ENCODE peak calls at places on chromosomes 1 and 21, in eight cellular contexts. E, D, F, R, N, B, V and M are unnamed samples.

GRCh38 chr1:2594001-2594640 is 7.5 kb downstream of the PRXL2B start:
- DNase-seq in E (no peak), D (no peak), F (no peak), R (peak; percentile 43), N (no peak), B (peak; percentile 84), V (no peak), M (no peak)

GRCh38 chr1:26197813-26198212 is 7.4 kb downstream of the CATSPER4 start:
- DNase-seq in E (no peak), D (no peak), F (no peak), R (no peak), N (no peak), B (no peak), V (no peak), M (no peak)

GRCh38 chr1:113219377-113219776 is 146.4 kb downstream of the LRIG2 start:
- DNase-seq in E (no peak), D (peak; percentile 69), F (no peak), R (no peak), N (no peak), B (no peak), V (no peak), M (no peak)

GRCh38 chr1:183223467-183223866 is 37.4 kb downstream of the LAMC2 start:
- DNase-seq in E (no peak), D (no peak), F (no peak), R (no peak), N (no peak), B (no peak), V (peak; percentile 85), M (no peak)

GRCh38 chr21:26070822-26071425 is 99.6 kb downstream of the APP start:
- DNase-seq in E (peak; percentile 17), D (no peak), F (no peak), R (peak; percentile 15), N (no peak), B (no peak), V (peak; percentile 59), M (no peak)

GRCh38 chr1:183327429-183328290 is 90.5 kb downstream of the NMNAT2 start:
- DNase-seq in E (no peak), D (no peak), F (no peak), R (peak; percentile 15), N (no peak), B (no peak), V (no peak), M (no peak)

GRCh38 chr1:66048011-66048410 is 255.3 kb downstream of the PDE4B start:
- DNase-seq in E (no peak), D (no peak), F (no peak), R (no peak), N (no peak), B (no peak), V (no peak), M (no peak)

GRCh38 chr1:168918860-168919741 is 187.4 kb upstream of the ATP1B1 start:
- DNase-seq in E (no peak), D (no peak), F (no peak), R (no peak), N (no peak), B (no peak), V (peak; percentile 57), M (no peak)

GRCh38 chr1:87131809-87132663 is 196.6 kb upstream of the LMO4 start:
- DNase-seq in E (peak; percentile 83), D (peak; percentile 65), F (peak; percentile 47), R (peak; percentile 77), N (peak; percentile 67), B (peak; percentile 95), V (peak; percentile 60), M (peak; percentile 87)

GRCh38 chr1:4214826-4215225 is 314.8 kb upstream of the C1orf174 start:
- DNase-seq in E (no peak), D (no peak), F (no peak), R (no peak), N (no peak), B (no peak), V (no peak), M (no peak)